ENCODE peak calls at places on chromosomes 4 and X, in seven cellular contexts. N, Q, P, D, S, R and X are unnamed samples.

GRCh38 chrX:35076061-35076460 is 133.5 kb downstream of the FAM47B start:
- DNase-seq in N (no peak), Q (no peak), P (no peak), D (peak; percentile 36), S (no peak), R (no peak), X (no peak)

GRCh38 chr4:176610594-176610993 is 182.1 kb downstream of the VEGFC start:
- DNase-seq in N (no peak), Q (no peak), P (no peak), D (no peak), S (no peak), R (no peak), X (no peak)

GRCh38 chr4:163251204-163251603 is 81.2 kb downstream of the NPY1R start:
- DNase-seq in N (peak; percentile 22), Q (no peak), P (no peak), D (peak; percentile 10), S (no peak), R (no peak), X (no peak)

GRCh38 chrX:43878902-43879526 is 3.2 kb downstream of the MAOB start:
- DNase-seq in N (no peak), Q (no peak), P (no peak), D (no peak), S (no peak), R (no peak), X (no peak)

GRCh38 chrX:11103006-11103405 is 8.1 kb upstream of the HCCS start:
- DNase-seq in N (no peak), Q (no peak), P (no peak), D (no peak), S (no peak), R (no peak), X (no peak)

GRCh38 chrX:123081766-123082165 is 102.3 kb upstream of the GRIA3 start:
- DNase-seq in N (no peak), Q (no peak), P (no peak), D (no peak), S (no peak), R (no peak), X (no peak)

GRCh38 chrX:154354516-154354915 is 19.9 kb downstream of the FLNA start:
- DNase-seq in N (no peak), Q (no peak), P (no peak), D (no peak), S (no peak), R (no peak), X (no peak)

GRCh38 chrX:10102046-10102704 is 54.6 kb upstream of the CLCN4 start:
- DNase-seq in N (no peak), Q (no peak), P (no peak), D (no peak), S (no peak), R (no peak), X (no peak)

GRCh38 chrX:149493567-149494562 is 11.2 kb downstream of the IDS start:
- DNase-seq in N (peak; percentile 18), Q (no peak), P (no peak), D (peak; percentile 44), S (no peak), R (no peak), X (no peak)

GRCh38 chrX:66014560-66014959 is 25.3 kb downstream of the VSIG4 start:
- DNase-seq in N (no peak), Q (no peak), P (no peak), D (no peak), S (no peak), R (no peak), X (no peak)

GRCh38 chr4:123415977-123416376 is 19.4 kb downstream of the SPRY1 start:
- DNase-seq in N (no peak), Q (no peak), P (no peak), D (no peak), S (peak; percentile 23), R (no peak), X (no peak)

GRCh38 chrX:13341491-13342101 is 21.7 kb upstream of the ATXN3L start:
- DNase-seq in N (no peak), Q (no peak), P (no peak), D (no peak), S (no peak), R (no peak), X (no peak)

GRCh38 chrX:77293331-77293995 is 153.7 kb upstream of the FGF16 start:
- DNase-seq in N (no peak), Q (no peak), P (no peak), D (no peak), S (no peak), R (no peak), X (no peak)

GRCh38 chr4:94504545-94504944 is 52.8 kb downstream of the PDLIM5 start:
- DNase-seq in N (no peak), Q (no peak), P (no peak), D (no peak), S (no peak), R (no peak), X (no peak)

GRCh38 chr4:52995341-52996030 is 133.4 kb downstream of the RASL11B start:
- DNase-seq in N (no peak), Q (no peak), P (no peak), D (no peak), S (no peak), R (no peak), X (no peak)

GRCh38 chr4:120088507-120088906 is 21.9 kb upstream of the MAD2L1 start:
- DNase-seq in N (no peak), Q (no peak), P (no peak), D (no peak), S (no peak), R (no peak), X (no peak)

GRCh38 chr4:158812543-158812942 is 43.7 kb downstream of the FNIP2 start:
- DNase-seq in N (no peak), Q (no peak), P (no peak), D (no peak), S (no peak), R (no peak), X (no peak)

GRCh38 chr4:4386736-4387392 is at the start of gene NSG1:
- DNase-seq in N (peak; percentile 72), Q (no peak), P (no peak), D (no peak), S (no peak), R (peak; percentile 23), X (peak; percentile 63)

GRCh38 chr4:41573458-41574129 is 35.6 kb downstream of the LIMCH1 start:
- DNase-seq in N (no peak), Q (no peak), P (no peak), D (no peak), S (no peak), R (no peak), X (no peak)